ENCODE peak calls at places on chromosome 22, in four cellular contexts. F is K562, E is GM12878, Z is HepG2. J is an unnamed sample.

GRCh38 chr22:19559956-19560355 is 35.7 kb upstream of the CLDN5 start:
- DNase-seq in F (no peak), E (no peak), Z (no peak), J (no peak)

GRCh38 chr22:17191163-17191562 is 28.1 kb downstream of the ADA2 start:
- DNase-seq in F (no peak), E (no peak), Z (no peak), J (no peak)

GRCh38 chr22:31496735-31497146 is 405 bp downstream of the SFI1 start:
- DNase-seq in F (peak; percentile 28), E (no peak), Z (no peak), J (no peak)

GRCh38 chr22:27154717-27155116 is 497.3 kb downstream of the MIAT start:
- DNase-seq in F (peak; percentile 59), E (no peak), Z (no peak), J (no peak)

GRCh38 chr22:31055322-31056159 is 25.6 kb upstream of the SMTN start:
- DNase-seq in F (no peak), E (no peak), Z (peak; percentile 98), J (peak; percentile 60)

GRCh38 chr22:22185844-22186499 is 58.6 kb upstream of the VPREB1 start:
- DNase-seq in F (no peak), E (no peak), Z (no peak), J (no peak)

GRCh38 chr22:27989758-27990450 is 70.8 kb upstream of the PITPNB start:
- DNase-seq in F (no peak), E (no peak), Z (no peak), J (no peak)

GRCh38 chr22:41177626-41178424 is 27.3 kb upstream of the L3MBTL2 start:
- DNase-seq in F (no peak), E (no peak), Z (no peak), J (no peak)

GRCh38 chr22:43400449-43400848 is 11.4 kb upstream of the MPPED1 start:
- DNase-seq in F (no peak), E (no peak), Z (no peak), J (no peak)

GRCh38 chr22:30822216-30823014 is 127.7 kb downstream of the OSBP2 start:
- DNase-seq in F (no peak), E (no peak), Z (no peak), J (peak; percentile 57)

GRCh38 chr22:37560682-37561208 is 465 bp downstream of the CDC42EP1 start:
- DNase-seq in F (no peak), E (no peak), Z (no peak), J (peak; percentile 41)

GRCh38 chr22:43521716-43522115 is 109.9 kb downstream of the MPPED1 start:
- DNase-seq in F (no peak), E (no peak), Z (no peak), J (no peak)

GRCh38 chr22:50307891-50308596 is 598 bp upstream of the PLXNB2 start:
- DNase-seq in F (no peak), E (no peak), Z (no peak), J (no peak)

GRCh38 chr22:50308597-50308935 is 1.1 kb upstream of the PLXNB2 start:
- DNase-seq in F (peak; percentile 82), E (no peak), Z (peak; percentile 59), J (no peak)

GRCh38 chr22:50305658-50306566 is 1.5 kb downstream of the PLXNB2 start:
- DNase-seq in F (peak; percentile 48), E (peak; percentile 36), Z (no peak), J (peak; percentile 51)

GRCh38 chr22:50305393-50305657 is 2.1 kb downstream of the PLXNB2 start:
- DNase-seq in F (no peak), E (no peak), Z (no peak), J (no peak)

DNA sequence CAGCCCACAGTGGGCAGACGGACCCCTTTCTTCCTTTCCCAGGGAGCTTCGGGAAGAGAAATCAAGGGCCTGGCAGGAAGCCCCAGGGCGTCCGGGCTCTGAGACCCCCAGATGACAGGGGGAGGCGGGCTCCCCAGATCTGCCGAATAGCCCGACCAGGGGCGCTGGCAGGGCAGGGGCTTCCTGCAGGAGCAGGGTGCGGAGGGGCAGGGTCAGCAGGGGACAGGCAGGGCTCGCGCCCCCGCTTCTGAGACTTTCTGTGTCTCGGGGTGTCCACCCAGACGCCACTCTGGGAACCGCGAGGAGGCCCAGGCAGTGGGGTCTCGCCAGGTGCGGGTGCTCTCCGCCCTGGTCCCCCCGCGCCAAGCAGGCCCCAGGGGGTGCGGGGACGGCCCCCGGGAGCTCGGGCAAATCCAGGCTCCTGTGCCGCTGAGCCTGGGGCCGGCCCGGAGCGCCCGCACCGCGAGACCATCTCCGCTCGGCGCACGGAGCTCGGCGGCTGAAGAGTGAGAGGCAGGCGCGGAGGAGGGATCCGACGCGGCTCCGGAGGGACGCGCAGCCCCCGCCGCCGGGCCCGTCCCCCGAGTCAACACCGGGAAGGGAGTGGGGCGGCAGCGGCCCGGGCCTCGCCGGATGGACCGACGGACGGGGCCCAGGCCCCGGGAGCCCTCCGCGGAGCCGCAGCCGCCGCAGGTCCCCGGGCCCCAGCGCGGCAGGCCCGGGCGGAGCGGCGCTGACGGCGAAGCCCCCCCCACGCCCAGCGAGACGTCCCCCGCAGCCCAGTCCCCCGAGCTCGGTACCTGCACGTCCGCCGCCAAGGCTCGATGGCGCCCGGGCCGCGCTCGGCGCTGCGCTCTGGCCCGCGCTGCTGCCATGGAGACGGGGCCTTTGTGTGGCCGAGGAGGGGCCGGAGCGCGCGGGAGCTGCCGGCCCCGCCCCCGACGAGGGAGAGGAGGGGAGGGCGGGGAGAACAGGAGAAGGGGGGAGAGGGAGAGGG is at the start of gene PLXNB2:
- DNase-seq in F (peak; percentile 85), E (no peak), Z (peak; percentile 68), J (peak; percentile 83)
- TF ChIP-seq JUNB in F (no peak), E (no peak), Z (no peak), J (no peak)

DNA sequence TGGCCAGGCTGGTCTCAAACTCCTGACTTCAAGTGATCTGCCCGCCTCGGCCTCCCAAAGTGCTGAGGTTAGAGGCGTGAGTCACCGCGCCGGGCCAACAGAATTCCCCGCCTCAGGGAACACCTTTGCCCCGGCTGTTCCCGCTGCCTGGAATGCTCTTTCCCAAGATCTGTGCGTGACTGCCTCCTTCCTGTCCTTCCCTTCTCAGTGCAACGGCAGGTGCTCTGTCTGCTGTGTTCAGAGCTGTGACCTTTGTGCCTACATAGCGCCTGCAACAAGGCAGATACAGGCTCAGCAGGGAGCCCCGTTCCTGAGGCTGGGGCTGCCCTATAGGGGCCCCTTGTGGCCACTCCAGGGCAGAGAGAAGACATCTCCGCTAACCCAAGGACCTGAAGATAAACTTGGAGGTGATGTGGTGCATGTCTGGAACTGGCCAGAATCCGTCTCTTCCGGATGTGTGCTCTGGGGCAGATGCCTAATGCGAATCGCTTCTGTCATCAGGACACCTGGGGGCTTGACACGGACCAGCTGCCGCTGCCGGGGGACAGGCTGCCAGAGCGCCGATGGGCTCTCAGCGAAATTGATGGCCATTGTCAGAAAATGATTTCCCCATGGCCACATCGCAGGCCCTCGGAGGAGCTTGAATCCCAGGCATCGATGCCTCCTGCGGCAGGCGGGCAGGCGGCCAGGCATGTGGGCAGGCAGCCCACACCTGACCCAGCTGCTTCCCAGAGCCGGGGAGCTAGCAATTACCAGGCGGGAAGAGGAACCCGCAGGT is 43.5 kb upstream of the TCF20 start:
- DNase-seq in F (peak; percentile 67), E (no peak), Z (peak; percentile 95), J (peak; percentile 89)
- H3K4me2 ChIP-seq in F (no peak overlapping the region), E (no peak overlapping the region), Z (peak overlapping the region; percentile 58), J (no peak overlapping the region)

DNA sequence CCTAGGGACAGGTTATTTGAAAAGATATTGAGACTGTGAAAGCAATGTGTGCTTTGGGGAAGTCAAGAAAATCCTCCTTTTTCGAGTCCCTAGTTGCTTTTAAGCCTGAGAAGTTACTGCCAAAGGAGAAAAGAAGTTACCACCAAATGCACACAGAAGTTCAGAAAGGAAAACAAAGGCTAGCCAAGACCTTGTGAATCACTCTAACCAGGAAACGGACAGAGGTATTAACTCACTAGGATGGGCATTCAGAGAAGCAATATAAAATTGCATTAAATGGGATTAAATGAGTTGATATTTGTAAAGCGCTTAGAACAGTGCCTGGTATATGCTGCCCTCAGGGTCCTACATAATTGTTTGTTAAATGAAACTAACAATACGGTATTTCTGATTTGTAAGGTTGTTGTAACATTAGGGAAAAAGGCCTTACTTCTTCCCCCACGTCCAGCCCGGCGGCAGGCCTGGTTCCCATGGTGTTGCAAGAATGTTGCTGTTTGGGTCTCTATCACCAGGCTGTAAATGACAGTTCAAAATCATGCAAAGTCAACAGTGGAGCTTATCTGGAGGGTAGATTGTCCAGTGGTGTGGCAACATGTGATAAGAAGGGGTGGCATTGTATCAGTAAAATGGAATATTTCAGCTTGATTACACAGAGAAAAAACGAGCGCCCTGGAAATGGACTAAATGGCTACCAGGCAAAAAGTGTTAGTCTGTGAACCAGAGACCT is 7.1 kb downstream of the TMA7B start:
- DNase-seq in F (peak; percentile 44), E (no peak), Z (no peak), J (no peak)
- TF ChIP-seq CREB1 in F (no peak), E (no peak), Z (no peak), J (no peak)

GRCh38 chr22:38734203-38735100 is 21.3 kb downstream of the SUN2 start:
- DNase-seq in F (no peak), E (no peak), Z (no peak), J (no peak)
- TF ChIP-seq JUNB in F (no peak), E (no peak), Z (no peak), J (no peak)